ENCODE peak calls at places on chromosomes 5 and 9, in seven cellular contexts. E is GM13976, F is cardiac fibroblast, U is PC-3, D is GM20000, N is GM06990, P is heart left ventricle. W is an unnamed sample.

GRCh38 chr5:176606032-176606431 is 3.9 kb downstream of the GPRIN1 start:
- DNase-seq in P (no peak), N (no peak), E (no peak), D (no peak), U (no peak), F (no peak), W (no peak)

GRCh38 chr5:54719384-54720306 is 202.1 kb downstream of the SNX18 start:
- DNase-seq in F (peak; percentile 86), E (no peak), N (no peak), U (peak; percentile 47), D (no peak), P (no peak), W (no peak)

GRCh38 chr9:101465330-101465915 is 29.8 kb upstream of the ALDOB start:
- DNase-seq in N (no peak), F (peak; percentile 52), E (no peak), P (no peak), D (no peak), U (peak; percentile 67), W (peak; percentile 68)

GRCh38 chr5:37014321-37014720 is 137.8 kb downstream of the NIPBL start:
- DNase-seq in D (no peak), F (no peak), P (no peak), U (no peak), N (no peak), E (no peak), W (no peak)

GRCh38 chr9:121285835-121286687 is 18.1 kb downstream of the GSN start:
- DNase-seq in N (no peak), U (no peak), P (peak; percentile 83), D (no peak), E (no peak), F (peak; percentile 89), W (no peak)

GRCh38 chr5:151047814-151048425 is 27.5 kb downstream of the GPX3 start:
- DNase-seq in D (peak; percentile 41), N (no peak), F (peak; percentile 45), E (no peak), U (peak; percentile 22), P (peak; percentile 57), W (no peak)

GRCh38 chr5:176492431-176492830 is 44.2 kb downstream of the FAF2 start:
- DNase-seq in F (no peak), U (peak; percentile 24), P (no peak), D (no peak), N (no peak), E (no peak), W (no peak)

GRCh38 chr5:173143567-173143966 is 764 bp upstream of the BNIP1 start:
- DNase-seq in N (peak; percentile 12), P (no peak), U (no peak), F (no peak), E (no peak), D (no peak), W (no peak)

GRCh38 chr5:125249400-125249799 is 503.0 kb upstream of the ZNF608 start:
- DNase-seq in P (no peak), F (no peak), E (no peak), N (no peak), D (no peak), U (no peak), W (no peak)

GRCh38 chr9:5750569-5750968 is 82.3 kb downstream of the ERMP1 start:
- DNase-seq in U (no peak), D (no peak), P (no peak), F (no peak), N (no peak), E (no peak), W (no peak)

GRCh38 chr5:72878854-72879253 is 62.4 kb downstream of the TNPO1 start:
- DNase-seq in D (no peak), U (no peak), N (no peak), F (no peak), E (no peak), P (no peak), W (no peak)

GRCh38 chr5:128408622-128409021 is 129.4 kb downstream of the FBN2 start:
- DNase-seq in N (no peak), P (no peak), D (no peak), E (peak; percentile 9), U (no peak), F (no peak), W (no peak)

GRCh38 chr9:88537743-88538055 is 2.7 kb downstream of the NXNL2 start:
- DNase-seq in D (no peak), U (peak; percentile 25), E (no peak), P (no peak), F (peak; percentile 93), N (no peak), W (peak; percentile 79)

GRCh38 chr5:176822426-176823075 is 12.2 kb downstream of the UNC5A start:
- DNase-seq in U (peak; percentile 88), E (no peak), P (no peak), F (no peak), D (no peak), N (no peak), W (no peak)

GRCh38 chr9:82922686-82923085 is 140.3 kb downstream of the RASEF start:
- DNase-seq in D (no peak), N (no peak), P (no peak), U (no peak), E (no peak), F (no peak), W (no peak)

GRCh38 chr5:80754900-80755299 is 100.1 kb upstream of the DHFR start:
- DNase-seq in N (peak; percentile 26), D (no peak), F (no peak), U (no peak), P (no peak), E (no peak), W (no peak)

GRCh38 chr5:156920861-156921431 is 42.1 kb downstream of the TIMD4 start:
- DNase-seq in U (no peak), F (no peak), D (no peak), P (no peak), N (no peak), E (no peak), W (no peak)

GRCh38 chr5:176789873-176790615 is 20.3 kb upstream of the UNC5A start:
- DNase-seq in D (no peak), E (no peak), F (no peak), U (peak; percentile 84), P (no peak), N (no peak), W (no peak)

GRCh38 chr9:38347946-38348345 is 44.6 kb upstream of the ALDH1B1 start:
- DNase-seq in E (no peak), F (no peak), P (no peak), U (no peak), D (no peak), N (no peak), W (no peak)

GRCh38 chr5:143013176-143013575 is 243.0 kb downstream of the ARHGAP26 start:
- DNase-seq in D (no peak), E (no peak), U (no peak), P (no peak), N (no peak), F (no peak), W (no peak)

GRCh38 chr5:173410459-173411233 is 82.4 kb upstream of the STC2 start:
- DNase-seq in F (no peak), N (no peak), D (no peak), P (no peak), U (no peak), E (no peak), W (no peak)

GRCh38 chr9:136808075-136808780 is 480 bp downstream of the RABL6 start:
- DNase-seq in D (peak; percentile 67), E (peak; percentile 60), P (no peak), F (peak; percentile 10), N (peak; percentile 69), U (no peak), W (no peak)
- TF ChIP-seq CTCF in D (peak; percentile 0), E (no peak), P (no peak), F (no peak), N (no peak), U (no peak), W (no peak)

DNA sequence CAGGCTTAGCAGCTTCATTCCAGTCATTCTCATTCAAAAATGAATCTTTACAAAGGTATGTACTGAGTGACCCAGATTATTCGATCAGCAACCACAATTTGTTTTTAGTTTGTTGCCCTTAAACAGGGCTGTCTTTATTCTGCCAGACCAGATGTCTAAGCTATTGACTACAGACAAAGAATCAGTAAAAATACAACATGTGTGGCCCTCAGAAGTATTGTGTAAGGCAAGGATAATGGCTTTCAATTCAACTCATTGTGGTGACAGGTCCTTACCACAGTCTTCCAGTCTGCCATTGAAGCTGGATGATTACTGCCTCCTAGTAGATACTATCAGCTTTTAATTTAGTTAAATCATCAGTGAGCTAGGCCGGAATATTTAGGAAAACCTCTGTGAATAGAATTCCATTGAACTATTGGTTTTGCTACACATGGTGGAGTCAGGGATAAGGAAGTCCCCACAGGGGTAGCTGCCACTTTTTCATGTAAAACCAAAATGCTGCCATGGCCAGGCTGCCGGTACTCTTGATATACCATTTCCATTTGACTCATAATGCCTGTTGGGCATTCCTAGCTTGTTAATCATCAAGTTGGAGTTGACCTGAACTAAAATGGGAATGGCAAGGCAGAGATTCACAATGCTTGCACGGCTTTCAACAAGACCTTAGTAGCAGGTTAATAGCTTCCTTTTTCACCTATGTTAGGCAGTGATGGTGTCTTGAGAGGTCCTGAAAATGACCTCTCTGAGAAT is 175.6 kb downstream of the MEF2C start:
- DNase-seq in D (no peak), F (no peak), N (no peak), E (no peak), U (peak; percentile 73), P (no peak), W (no peak)
- TF ChIP-seq CTCF in D (no peak), F (no peak), N (no peak), E (no peak), U (no peak), P (no peak), W (no peak)

GRCh38 chr9:93336720-93337119 is 114.8 kb upstream of the FAM120A start:
- DNase-seq in U (no peak), P (no peak), E (no peak), F (no peak), D (no peak), N (no peak), W (no peak)
- TF ChIP-seq CTCF in U (no peak), P (no peak), E (no peak), F (no peak), D (no peak), N (no peak), W (no peak)

GRCh38 chr5:115811406-115811805 is 5.1 kb downstream of the CDO1 start:
- DNase-seq in E (no peak), U (no peak), N (no peak), F (no peak), D (no peak), P (no peak), W (no peak)

GRCh38 chr5:115809946-115810345 is 6.5 kb downstream of the CDO1 start:
- DNase-seq in U (no peak), F (no peak), D (no peak), P (no peak), N (no peak), E (no peak), W (no peak)

GRCh38 chr5:115813719-115814118 is 2.7 kb downstream of the CDO1 start:
- DNase-seq in P (no peak), F (no peak), E (no peak), N (no peak), D (no peak), U (no peak), W (no peak)

GRCh38 chr5:115810776-115811175 is 5.7 kb downstream of the CDO1 start:
- DNase-seq in D (no peak), F (peak; percentile 4), P (no peak), E (no peak), U (peak; percentile 16), N (no peak), W (peak; percentile 48)

DNA sequence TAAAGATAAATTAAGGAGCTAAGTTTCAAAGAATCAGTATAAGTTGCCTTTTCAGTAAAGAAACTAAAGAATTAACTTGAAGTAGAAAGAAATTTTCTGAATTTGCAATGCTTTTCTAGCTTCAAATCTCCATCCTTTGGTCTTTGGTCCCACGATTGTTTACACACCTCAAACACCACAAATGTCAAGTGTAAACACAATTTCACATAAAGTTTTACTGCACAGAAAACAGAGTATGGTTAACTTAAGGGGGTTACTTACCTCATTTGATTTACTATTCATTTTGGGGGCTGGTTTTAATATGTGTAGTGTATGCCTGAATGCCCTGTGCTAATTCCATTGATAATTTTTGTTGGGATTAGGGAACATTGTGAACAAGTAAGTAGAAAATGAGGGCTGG is 4.1 kb downstream of the CDO1 start:
- DNase-seq in E (no peak), N (no peak), F (no peak), D (no peak), P (no peak), U (no peak), W (no peak)
- TF ChIP-seq CTCF in E (no peak), N (no peak), F (no peak), D (no peak), P (no peak), U (no peak), W (no peak)